ENCODE peak calls at places on chromosomes 7 and 10, in four cellular contexts. W is WTC11, F is K562, I is HepG2. B is an unnamed sample.

GRCh38 chr7:101816499-101817030 is 861 bp upstream of the CUX1 start:
- DNase-seq in I (no peak), W (peak), F (peak), B (peak)

GRCh38 chr10:132337019-132337418 is 5.0 kb downstream of the LRRC27 start:
- DNase-seq in F (no peak), I (no peak), W (no peak), B (no peak)

GRCh38 chr10:101095550-101096213 is 33.9 kb downstream of the KAZALD1 start:
- DNase-seq in W (peak), I (peak), F (peak), B (peak)

GRCh38 chr10:97508342-97508741 is 9.6 kb downstream of the UBTD1 start:
- DNase-seq in W (no peak), I (no peak), F (no peak), B (no peak)

GRCh38 chr7:129793506-129794310 is 159.1 kb downstream of the UBE2H start:
- DNase-seq in W (no peak), F (no peak), I (no peak), B (no peak)

GRCh38 chr7:12985228-12985627 is 297.8 kb downstream of the ARL4A start:
- DNase-seq in W (no peak), I (peak), F (no peak), B (no peak)

GRCh38 chr7:99141756-99142726 is 1.9 kb downstream of the SMURF1 start:
- DNase-seq in F (peak), W (peak), I (peak), B (peak)

GRCh38 chr7:132430863-132431822 is 145.1 kb downstream of the PLXNA4 start:
- DNase-seq in F (peak), W (no peak), I (no peak), B (peak)

GRCh38 chr7:50565977-50566376 is 772 bp upstream of the DDC start:
- DNase-seq in I (no peak), W (no peak), F (no peak), B (no peak)

GRCh38 chr10:91340613-91341362 is 69.4 kb upstream of the HECTD2 start:
- DNase-seq in F (no peak), I (no peak), W (no peak), B (no peak)

GRCh38 chr10:79292789-79293746 is 54.2 kb upstream of the PPIF start:
- DNase-seq in W (peak), I (peak), F (peak), B (peak)

GRCh38 chr10:3936422-3937040 is 151.5 kb upstream of the KLF6 start:
- DNase-seq in I (no peak), W (no peak), F (no peak), B (no peak)

GRCh38 chr7:101410743-101411476 is 48.2 kb downstream of the COL26A1 start:
- DNase-seq in I (peak), F (peak), W (peak), B (peak)

GRCh38 chr10:103736763-103737162 is 118.6 kb downstream of the SH3PXD2A start:
- DNase-seq in I (peak), F (peak), W (peak), B (peak)

GRCh38 chr10:24344279-24344678 is 135.3 kb downstream of the KIAA1217 start:
- DNase-seq in F (no peak), W (no peak), I (peak), B (no peak)

GRCh38 chr10:7003821-7004220 is 407.0 kb downstream of the SFMBT2 start:
- DNase-seq in F (no peak), I (no peak), W (no peak), B (no peak)
- TF ChIP-seq CTCF in F (no peak), I (no peak), W (no peak), B (no peak)

GRCh38 chr10:124903119-124903518 is 38.8 kb upstream of the ZRANB1 start:
- DNase-seq in F (no peak), I (no peak), W (no peak), B (no peak)

GRCh38 chr10:124902462-124902861 is 39.5 kb upstream of the ZRANB1 start:
- DNase-seq in W (no peak), F (no peak), I (no peak), B (no peak)

GRCh38 chr10:124911124-124912051 is 30.5 kb upstream of the ZRANB1 start:
- DNase-seq in I (no peak), W (no peak), F (peak), B (no peak)

GRCh38 chr10:124909563-124909962 is 32.4 kb upstream of the ZRANB1 start:
- DNase-seq in I (peak), W (no peak), F (no peak), B (no peak)

DNA sequence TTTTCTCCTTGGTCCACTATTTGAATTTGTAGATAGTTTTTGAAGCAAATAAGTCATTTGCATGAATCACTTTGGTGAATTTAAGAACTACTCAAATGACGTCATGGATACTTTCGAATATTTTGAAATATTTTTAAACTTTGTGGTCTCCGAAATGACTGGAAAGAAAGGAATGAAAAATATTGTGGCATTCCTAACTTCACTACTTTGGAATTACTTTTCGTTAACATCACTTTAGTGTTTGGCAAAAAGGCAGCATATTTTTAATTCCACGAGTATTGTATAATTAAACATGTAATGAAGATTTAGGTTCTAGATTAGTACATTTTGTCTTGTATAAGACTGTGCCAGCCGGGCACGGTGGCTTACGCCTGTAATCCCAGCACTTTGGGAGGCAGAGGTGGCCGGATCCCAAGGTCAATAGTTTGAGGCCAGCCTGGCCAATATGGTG is 35.3 kb upstream of the ZRANB1 start:
- DNase-seq in F (no peak), I (no peak), W (no peak), B (no peak)
- TF ChIP-seq NR3C1 in F (no peak), I (no peak), W (no peak), B (no peak)

DNA sequence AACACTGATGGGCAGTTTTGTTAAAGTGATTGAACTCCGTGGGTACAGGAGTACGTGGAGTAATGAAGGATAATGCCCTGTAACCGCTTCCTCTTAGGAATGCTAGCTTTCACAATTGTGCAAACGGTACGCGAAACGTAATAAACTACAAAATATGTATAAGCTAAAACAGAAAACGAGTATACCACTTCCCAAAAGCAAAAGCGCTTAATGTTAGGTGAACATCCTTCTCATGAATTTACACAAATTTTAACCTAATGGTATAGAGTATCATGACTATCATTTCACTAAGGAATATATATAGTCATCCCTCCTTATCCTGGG is 395 bp upstream of the ZNF25 start:
- DNase-seq in I (no peak), W (no peak), F (no peak), B (no peak)
- TF ChIP-seq CTCF in I (no peak), W (no peak), F (no peak), B (peak)

DNA sequence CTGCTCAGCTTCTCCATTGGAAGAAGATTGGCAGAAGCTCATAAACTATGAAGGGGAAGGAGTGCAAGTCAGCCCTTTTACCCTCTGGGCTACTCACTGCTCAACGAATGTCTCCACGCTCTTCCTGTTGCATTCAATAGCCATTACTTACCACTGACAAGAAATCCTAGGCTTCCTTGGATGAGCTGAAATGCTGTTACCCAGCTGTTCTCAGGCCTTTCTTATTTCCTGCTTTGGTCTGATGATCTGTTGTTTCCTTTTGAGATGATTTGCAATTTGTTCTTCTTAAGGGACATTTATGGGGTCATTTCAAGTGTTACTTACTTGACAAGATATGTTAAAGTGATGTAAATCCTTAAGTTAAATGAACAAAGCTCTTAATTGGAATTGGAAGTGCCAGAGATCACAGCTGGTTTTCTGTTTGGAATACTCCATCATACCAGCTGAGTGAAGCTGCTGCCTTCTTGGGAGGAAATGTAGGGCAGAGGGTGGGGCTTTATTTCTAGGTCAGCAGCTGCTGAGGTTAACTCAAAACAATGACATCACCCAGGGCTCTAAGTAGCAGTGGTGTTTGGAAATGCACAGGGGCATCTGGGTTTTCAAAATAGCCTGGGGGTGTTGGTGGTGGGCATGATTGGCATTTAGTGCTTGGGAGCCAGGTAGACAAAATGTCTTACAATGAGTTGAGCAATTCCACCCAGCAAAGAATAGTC is 169.9 kb downstream of the PRKCQ start:
- DNase-seq in F (no peak), W (no peak), I (no peak), B (no peak)
- TF ChIP-seq NR3C1 in F (no peak), W (no peak), I (no peak), B (no peak)

GRCh38 chr10:59833810-59834209 is 72.5 kb downstream of the CCDC6 start:
- DNase-seq in I (no peak), W (no peak), F (no peak), B (no peak)
- TF ChIP-seq CTCF in I (no peak), W (no peak), F (peak), B (no peak)

GRCh38 chr7:158771-159170 is 33.6 kb upstream of the FAM20C start:
- DNase-seq in F (no peak), W (no peak), I (no peak), B (no peak)
- TF ChIP-seq NR3C1 in F (no peak), W (no peak), I (no peak), B (no peak)

DNA sequence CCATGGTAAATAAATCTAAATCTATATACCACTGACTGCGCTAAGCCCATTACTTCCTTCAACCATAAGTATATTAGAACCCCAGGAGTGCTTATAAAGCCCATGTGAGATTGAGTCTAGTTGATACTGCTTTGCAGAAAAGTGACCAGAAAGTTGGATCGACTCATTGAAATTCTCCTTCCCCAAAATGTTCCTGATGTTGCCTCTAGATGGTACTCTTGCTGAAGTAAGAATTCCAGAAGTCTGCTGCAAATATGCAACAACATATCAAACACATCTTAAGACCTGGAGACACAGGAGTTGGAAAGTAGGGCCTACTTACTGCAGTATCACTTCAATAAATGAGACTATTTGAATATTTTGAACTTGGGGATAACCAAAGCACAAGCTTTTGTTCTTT is 550.8 kb downstream of the IPMK start:
- DNase-seq in I (no peak), W (no peak), F (no peak), B (no peak)
- TF ChIP-seq CTCF in I (peak), W (no peak), F (no peak), B (peak)

GRCh38 chr7:38274493-38274892 is 1.1 kb upstream of the TARP start:
- DNase-seq in F (no peak), I (no peak), W (no peak), B (no peak)
- TF ChIP-seq NR3C1 in F (no peak), I (no peak), W (no peak), B (no peak)

GRCh38 chr10:123689880-123690279 is 23.7 kb downstream of the GPR26 start:
- DNase-seq in F (no peak), I (no peak), W (no peak), B (no peak)

GRCh38 chr10:123683459-123683858 is 17.3 kb downstream of the GPR26 start:
- DNase-seq in I (no peak), F (no peak), W (no peak), B (no peak)

GRCh38 chr10:123685260-123685659 is 19.1 kb downstream of the GPR26 start:
- DNase-seq in F (no peak), W (no peak), I (no peak), B (no peak)

GRCh38 chr10:123683865-123684264 is 17.7 kb downstream of the GPR26 start:
- DNase-seq in W (no peak), F (no peak), I (no peak), B (no peak)

DNA sequence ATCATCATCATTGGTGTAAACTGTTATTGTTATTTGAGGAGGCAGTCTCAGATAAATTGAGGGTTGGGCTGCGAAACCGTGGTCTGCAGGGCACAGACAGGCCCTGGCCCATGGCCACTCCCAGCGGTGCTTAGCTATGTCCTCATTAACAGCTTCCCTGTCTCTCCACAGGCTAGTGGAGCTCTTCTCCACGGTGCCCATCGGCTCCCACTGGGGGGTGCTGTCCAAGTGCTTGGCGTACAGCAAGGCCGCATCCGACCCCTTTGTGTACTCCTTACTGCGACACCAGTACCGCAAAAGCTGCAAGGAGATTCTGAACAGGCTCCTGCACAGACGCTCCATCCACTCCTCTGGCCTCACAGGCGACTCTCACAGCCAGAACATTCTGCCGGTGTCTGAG is 21.6 kb downstream of the GPR26 start:
- DNase-seq in F (peak), I (peak), W (peak), B (no peak)
- TF ChIP-seq CTCF in F (peak), I (peak), W (no peak), B (no peak)

B was measured in A549.